ENCODE peak calls at places on chromosomes 3 and 15, in four cellular contexts. One of them, this sample, is unnamed. For H4K20me1, the result is how much of the 10 kb centered on the place peaks cover.

GRCh38 chr3:170713648-170714047 is 127.8 kb upstream of the SLC7A14 start:
- DNase-seq in OCI-LY7: no peak
- DNase-seq in MM.1S: no peak
- DNase-seq in IMR-90: no peak
- DNase-seq in this sample: no peak

GRCh38 chr3:16516695-16517481 is 3.4 kb upstream of the RFTN1 start:
- DNase-seq in IMR-90: peak
- DNase-seq in OCI-LY7: no peak
- DNase-seq in MM.1S: no peak
- DNase-seq in this sample: peak

GRCh38 chr3:121913305-121913704 is 19.1 kb downstream of the SLC15A2 start:
- DNase-seq in IMR-90: no peak
- DNase-seq in MM.1S: no peak
- DNase-seq in OCI-LY7: no peak
- DNase-seq in this sample: no peak

GRCh38 chr15:77634266-77634962 is 1.7 kb upstream of the LINGO1 start:
- DNase-seq in OCI-LY7: peak
- DNase-seq in MM.1S: peak
- DNase-seq in IMR-90: peak
- DNase-seq in this sample: peak

GRCh38 chr3:177523991-177524438 is 326.7 kb upstream of the TBL1XR1 start:
- DNase-seq in OCI-LY7: no peak
- DNase-seq in IMR-90: peak
- DNase-seq in MM.1S: no peak
- DNase-seq in this sample: peak

GRCh38 chr3:194257030-194257657 is 94.0 kb downstream of the CPN2 start:
- DNase-seq in IMR-90: no peak
- DNase-seq in OCI-LY7: no peak
- DNase-seq in MM.1S: no peak
- DNase-seq in this sample: no peak

GRCh38 chr15:70416851-70417250 is 319.1 kb upstream of the TLE3 start:
- DNase-seq in MM.1S: no peak
- DNase-seq in IMR-90: no peak
- DNase-seq in OCI-LY7: no peak
- DNase-seq in this sample: no peak

GRCh38 chr15:58771621-58772235 is 626 bp downstream of the MINDY2 start:
- DNase-seq in IMR-90: no peak
- DNase-seq in MM.1S: no peak
- DNase-seq in OCI-LY7: peak
- DNase-seq in this sample: peak

GRCh38 chr3:34196914-34197313 is 398.5 kb downstream of the PDCD6IP start:
- DNase-seq in IMR-90: no peak
- DNase-seq in OCI-LY7: no peak
- DNase-seq in MM.1S: no peak
- DNase-seq in this sample: no peak

GRCh38 chr15:36008719-36009118 is 462.8 kb upstream of the DPH6 start:
- DNase-seq in OCI-LY7: no peak
- DNase-seq in MM.1S: no peak
- DNase-seq in IMR-90: no peak
- DNase-seq in this sample: no peak

GRCh38 chr15:39192979-39193559 is 387.8 kb upstream of the THBS1 start:
- DNase-seq in MM.1S: no peak
- DNase-seq in IMR-90: no peak
- DNase-seq in OCI-LY7: no peak
- DNase-seq in this sample: no peak

GRCh38 chr3:78912217-78912616 is 855.6 kb downstream of the ROBO1 start:
- DNase-seq in MM.1S: no peak
- DNase-seq in IMR-90: no peak
- DNase-seq in OCI-LY7: no peak
- DNase-seq in this sample: no peak

GRCh38 chr3:36701903-36702374 is 62.4 kb downstream of the DCLK3 start:
- DNase-seq in MM.1S: no peak
- DNase-seq in IMR-90: peak
- DNase-seq in OCI-LY7: no peak
- DNase-seq in this sample: peak

DNA sequence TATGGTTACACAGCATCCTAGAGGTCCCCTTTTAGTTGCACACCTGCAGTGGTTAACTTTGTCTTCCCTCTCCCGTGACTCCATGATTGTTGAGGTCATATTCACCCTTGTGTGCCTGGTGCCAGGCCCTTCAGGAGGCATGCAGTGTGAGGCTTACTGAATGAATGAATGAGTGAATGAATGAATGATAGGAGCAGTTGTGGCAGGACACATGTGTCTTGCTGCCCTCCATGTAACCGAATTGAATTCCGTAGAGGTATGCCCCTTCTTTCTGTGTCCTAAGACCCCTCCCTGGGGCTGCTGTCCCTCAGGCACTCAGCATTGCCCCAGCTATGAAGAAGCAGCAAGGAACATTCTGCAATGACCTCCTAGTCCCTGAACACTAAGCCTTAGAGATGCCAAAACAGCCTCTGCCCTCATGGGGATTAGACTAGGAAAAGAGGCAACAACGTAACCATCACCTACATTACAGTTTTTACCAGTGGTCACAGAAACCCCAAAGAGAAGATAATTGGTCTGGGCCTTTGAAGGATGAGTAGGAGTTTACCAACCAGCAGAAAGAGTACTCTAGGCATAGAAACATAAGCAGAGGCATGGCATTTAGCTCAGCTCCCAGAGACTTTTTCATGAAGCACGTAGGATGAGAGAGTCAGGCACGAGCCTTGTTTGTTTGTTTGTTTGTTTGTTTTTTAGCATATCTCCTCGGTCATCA is 22.5 kb upstream of the CPNE9 start:
- DNase-seq in IMR-90: no peak
- DNase-seq in OCI-LY7: no peak
- DNase-seq in MM.1S: no peak
- DNase-seq in this sample: no peak
- H4K20me1 ChIP-seq in IMR-90: under half
- H4K20me1 ChIP-seq in OCI-LY7: under half
- H4K20me1 ChIP-seq in MM.1S: under half
- H4K20me1 ChIP-seq in this sample: under half

DNA sequence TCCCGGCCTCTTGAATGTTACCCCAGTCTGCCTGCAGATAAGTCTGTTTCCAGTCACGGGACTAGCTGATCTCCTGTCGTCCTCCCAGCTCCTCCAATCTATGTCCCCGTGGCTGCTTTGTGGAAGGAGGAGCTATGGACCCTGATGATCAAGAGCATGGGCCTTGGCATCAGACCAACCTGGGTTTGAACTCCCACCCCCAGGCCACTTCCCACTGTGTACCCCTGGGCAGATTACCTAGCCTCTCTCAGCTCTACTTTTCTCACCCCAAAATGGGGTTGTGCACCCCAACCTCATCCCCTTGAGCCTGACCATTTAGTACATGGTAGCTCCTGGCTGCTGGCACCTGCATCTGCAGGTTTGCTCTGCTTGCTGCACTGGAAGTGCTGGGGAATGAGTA is 55.8 kb downstream of the GASK1A start:
- DNase-seq in IMR-90: no peak
- DNase-seq in MM.1S: no peak
- DNase-seq in OCI-LY7: no peak
- DNase-seq in this sample: no peak
- H3K4me2 ChIP-seq in IMR-90: no peak
- H3K4me2 ChIP-seq in MM.1S: no peak
- H3K4me2 ChIP-seq in OCI-LY7: no peak
- H3K4me2 ChIP-seq in this sample: no peak

GRCh38 chr3:120066634-120067033 is 27.6 kb downstream of the GSK3B start:
- DNase-seq in OCI-LY7: no peak
- DNase-seq in MM.1S: no peak
- DNase-seq in IMR-90: no peak
- DNase-seq in this sample: no peak

GRCh38 chr3:120071259-120071658 is 23.0 kb downstream of the GSK3B start:
- DNase-seq in OCI-LY7: no peak
- DNase-seq in IMR-90: no peak
- DNase-seq in MM.1S: no peak
- DNase-seq in this sample: no peak

GRCh38 chr3:120072867-120073525 is 21.3 kb downstream of the GSK3B start:
- DNase-seq in OCI-LY7: no peak
- DNase-seq in IMR-90: no peak
- DNase-seq in MM.1S: peak
- DNase-seq in this sample: no peak

GRCh38 chr3:120067090-120067489 is 27.2 kb downstream of the GSK3B start:
- DNase-seq in IMR-90: no peak
- DNase-seq in MM.1S: no peak
- DNase-seq in OCI-LY7: no peak
- DNase-seq in this sample: no peak

GRCh38 chr3:120070263-120070981 is 23.8 kb downstream of the GSK3B start:
- DNase-seq in OCI-LY7: no peak
- DNase-seq in MM.1S: no peak
- DNase-seq in IMR-90: no peak
- DNase-seq in this sample: no peak
- H4K20me1 ChIP-seq in OCI-LY7: under half
- H4K20me1 ChIP-seq in MM.1S: under half
- H4K20me1 ChIP-seq in IMR-90: half or more
- H4K20me1 ChIP-seq in this sample: under half

GRCh38 chr15:85671156-85671555 is 123.6 kb downstream of the KLHL25 start:
- DNase-seq in OCI-LY7: no peak
- DNase-seq in MM.1S: no peak
- DNase-seq in IMR-90: no peak
- DNase-seq in this sample: no peak

GRCh38 chr15:85672338-85673097 is 122.2 kb downstream of the KLHL25 start:
- DNase-seq in IMR-90: peak
- DNase-seq in OCI-LY7: no peak
- DNase-seq in MM.1S: no peak
- DNase-seq in this sample: no peak

GRCh38 chr15:85673326-85673725 is 121.4 kb downstream of the KLHL25 start:
- DNase-seq in OCI-LY7: no peak
- DNase-seq in MM.1S: no peak
- DNase-seq in IMR-90: peak
- DNase-seq in this sample: no peak

GRCh38 chr15:85661859-85662258 is 132.9 kb downstream of the KLHL25 start:
- DNase-seq in IMR-90: no peak
- DNase-seq in OCI-LY7: no peak
- DNase-seq in MM.1S: no peak
- DNase-seq in this sample: no peak

GRCh38 chr15:85667491-85668424 is 127.0 kb downstream of the KLHL25 start:
- DNase-seq in IMR-90: peak
- DNase-seq in MM.1S: peak
- DNase-seq in OCI-LY7: no peak
- DNase-seq in this sample: peak
- H3K4me2 ChIP-seq in IMR-90: peak
- H3K4me2 ChIP-seq in MM.1S: no peak
- H3K4me2 ChIP-seq in OCI-LY7: no peak
- H3K4me2 ChIP-seq in this sample: peak

DNA sequence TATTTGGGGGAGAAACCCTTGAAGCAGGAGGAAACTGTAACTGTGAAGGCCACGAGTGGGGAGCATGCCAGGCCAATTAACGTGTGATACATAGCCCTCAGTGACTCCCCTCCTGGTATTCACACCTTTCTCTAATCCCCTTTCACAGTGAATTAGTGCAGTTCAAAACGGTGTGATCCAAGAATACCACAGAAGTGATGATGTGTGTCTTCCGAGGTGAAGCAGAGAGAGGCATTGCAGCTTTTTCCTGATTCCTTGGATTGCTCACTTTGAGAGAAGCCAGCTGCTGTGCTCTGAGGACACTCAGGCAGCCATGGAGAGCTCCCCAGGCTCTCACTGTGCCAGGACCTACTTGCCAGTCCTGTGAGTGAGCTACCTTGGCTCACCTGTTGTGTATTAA is 17.3 kb downstream of the NIPA2 start:
- DNase-seq in MM.1S: no peak
- DNase-seq in IMR-90: no peak
- DNase-seq in OCI-LY7: no peak
- DNase-seq in this sample: no peak
- H4K20me1 ChIP-seq in MM.1S: under half
- H4K20me1 ChIP-seq in IMR-90: under half
- H4K20me1 ChIP-seq in OCI-LY7: under half
- H4K20me1 ChIP-seq in this sample: under half

DNA sequence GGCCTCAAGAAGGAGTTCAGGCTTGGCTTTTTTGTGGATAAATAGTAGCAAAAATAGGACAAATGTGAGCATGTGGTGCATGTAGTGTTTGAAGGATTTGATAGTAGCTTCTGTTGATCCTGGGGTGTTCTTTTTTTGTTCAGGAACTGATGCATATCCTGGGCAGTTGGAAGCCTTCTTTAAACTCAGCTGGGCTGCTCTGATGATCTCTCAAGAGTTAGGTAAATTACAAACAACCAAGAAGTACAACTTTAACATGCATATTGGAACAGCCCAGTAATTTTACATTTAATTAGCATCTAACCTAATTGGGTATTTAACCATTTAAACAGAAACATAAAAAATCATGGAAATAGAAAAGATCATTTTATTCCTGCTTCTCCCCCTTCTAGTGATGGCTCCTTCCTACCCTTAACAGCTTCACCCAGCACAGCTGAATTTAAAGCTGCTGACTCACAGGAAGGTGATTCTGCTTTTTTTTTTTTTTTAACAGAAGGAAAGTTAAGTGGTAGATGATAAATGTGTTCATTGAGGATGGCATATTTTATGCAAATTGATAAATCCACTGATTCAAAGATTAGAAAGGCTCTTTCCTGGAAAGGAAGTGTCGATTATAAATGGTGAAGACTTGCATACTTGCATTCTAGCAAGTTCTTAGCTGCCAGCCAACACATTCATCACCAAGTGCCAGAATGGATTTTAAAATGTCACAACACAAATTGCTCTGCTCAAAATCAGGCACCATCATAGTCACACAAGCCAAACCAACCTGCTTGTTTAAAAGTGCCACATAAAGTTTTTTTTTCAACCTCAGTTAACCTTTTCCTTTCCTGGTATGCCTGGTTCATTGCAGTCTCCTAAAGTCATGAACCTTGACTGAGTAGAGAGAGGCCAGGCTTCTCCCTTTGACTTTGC is 20.0 kb downstream of the SLC35G2 start:
- DNase-seq in IMR-90: peak
- DNase-seq in OCI-LY7: no peak
- DNase-seq in MM.1S: no peak
- DNase-seq in this sample: peak
- H3K4me2 ChIP-seq in IMR-90: no peak
- H3K4me2 ChIP-seq in OCI-LY7: no peak
- H3K4me2 ChIP-seq in MM.1S: no peak
- H3K4me2 ChIP-seq in this sample: no peak